ENCODE peak calls at places on chromosomes 3 and 15, in ten cellular contexts. X, K, M, H, I, V, T, U, J and E are unnamed samples.

GRCh38 chr3:134610455-134611385 is 40.1 kb downstream of the KY start:
- DNase-seq in X (no peak), K (no peak), M (no peak), H (no peak), I (no peak), V (no peak), T (no peak), U (no peak), J (no peak), E (no peak)

GRCh38 chr15:26864664-26865191 is 2.1 kb upstream of the GABRA5 start:
- DNase-seq in X (no peak), K (peak; percentile 60), M (no peak), H (peak; percentile 62), I (peak; percentile 4), V (no peak), T (peak; percentile 58), U (no peak), J (no peak), E (no peak)

GRCh38 chr3:5275529-5275928 is 88.0 kb downstream of the EDEM1 start:
- DNase-seq in X (no peak), K (no peak), M (no peak), H (peak; percentile 11), I (peak; percentile 72), V (no peak), T (no peak), U (no peak), J (no peak), E (no peak)

GRCh38 chr3:177603137-177603603 is 405.9 kb upstream of the TBL1XR1 start:
- DNase-seq in X (no peak), K (peak; percentile 46), M (no peak), H (peak; percentile 24), I (no peak), V (no peak), T (peak; percentile 62), U (no peak), J (peak; percentile 90), E (no peak)

GRCh38 chr3:150202696-150203095 is 205.4 kb upstream of the TSC22D2 start:
- DNase-seq in X (no peak), K (no peak), M (no peak), H (no peak), I (no peak), V (no peak), T (no peak), U (no peak), J (no peak), E (no peak)

GRCh38 chr15:33746203-33746602 is 222.1 kb upstream of the CHRM5 start:
- DNase-seq in X (no peak), K (no peak), M (no peak), H (no peak), I (no peak), V (no peak), T (no peak), U (no peak), J (no peak), E (no peak)

GRCh38 chr3:17078885-17079465 is 194.2 kb downstream of the PLCL2 start:
- DNase-seq in X (no peak), K (no peak), M (no peak), H (no peak), I (no peak), V (no peak), T (no peak), U (no peak), J (no peak), E (no peak)

GRCh38 chr3:169964176-169964575 is 2.4 kb upstream of the SEC62 start:
- DNase-seq in X (no peak), K (no peak), M (no peak), H (peak; percentile 42), I (no peak), V (no peak), T (no peak), U (no peak), J (no peak), E (no peak)

GRCh38 chr3:45223889-45224730 is 2.0 kb downstream of the TMEM158 start:
- DNase-seq in X (no peak), K (peak; percentile 34), M (no peak), H (peak; percentile 46), I (no peak), V (no peak), T (peak; percentile 67), U (no peak), J (no peak), E (no peak)

GRCh38 chr3:135760581-135760980 is 204.9 kb upstream of the PPP2R3A start:
- DNase-seq in X (no peak), K (no peak), M (no peak), H (no peak), I (no peak), V (no peak), T (no peak), U (no peak), J (no peak), E (no peak)

GRCh38 chr15:58229297-58229768 is 91.2 kb downstream of the AQP9 start:
- DNase-seq in X (no peak), K (no peak), M (no peak), H (no peak), I (no peak), V (no peak), T (no peak), U (no peak), J (no peak), E (no peak)

GRCh38 chr3:163722421-163722820 is 1355.9 kb downstream of the SI start:
- DNase-seq in X (no peak), K (no peak), M (no peak), H (no peak), I (no peak), V (no peak), T (no peak), U (no peak), J (peak; percentile 49), E (no peak)

GRCh38 chr15:57865294-57865693 is 158.8 kb downstream of the POLR2M start:
- DNase-seq in X (no peak), K (peak; percentile 2), M (no peak), H (peak; percentile 28), I (no peak), V (no peak), T (no peak), U (no peak), J (no peak), E (no peak)

GRCh38 chr3:32973982-32974381 is 22.5 kb downstream of the CCR4 start:
- DNase-seq in X (no peak), K (no peak), M (peak; percentile 29), H (peak; percentile 17), I (no peak), V (no peak), T (peak; percentile 23), U (no peak), J (no peak), E (no peak)

GRCh38 chr3:157065201-157065600 is 94.7 kb downstream of the CCNL1 start:
- DNase-seq in X (no peak), K (no peak), M (no peak), H (no peak), I (no peak), V (no peak), T (no peak), U (no peak), J (no peak), E (no peak)
- TF ChIP-seq CTCF in X (no peak), K (no peak), M (no peak), H (no peak), I (no peak), V (no peak), T (no peak), U (no peak), J (no peak), E (no peak)

DNA sequence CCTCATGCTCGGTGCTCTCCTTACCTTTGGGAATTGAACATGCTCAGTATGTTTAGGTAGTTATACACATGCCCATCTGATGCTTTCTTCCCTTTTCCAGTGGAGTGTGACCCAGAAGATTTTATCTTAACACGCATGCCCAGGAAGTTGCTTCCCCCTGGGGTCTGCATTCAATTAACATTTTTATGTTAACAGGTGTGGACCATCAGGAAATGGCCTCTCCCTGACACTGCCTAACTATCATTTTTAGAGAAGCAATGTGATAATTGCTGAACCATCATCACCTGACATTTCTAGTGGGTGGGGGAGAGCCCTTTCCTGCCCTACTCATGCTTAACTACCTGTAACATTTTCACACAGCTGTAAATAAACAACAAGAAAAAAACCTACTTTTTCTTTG is 55.1 kb upstream of the TGFBR2 start:
- DNase-seq in X (no peak), K (no peak), M (no peak), H (no peak), I (no peak), V (no peak), T (no peak), U (no peak), J (peak; percentile 10), E (no peak)
- H3K4me3 ChIP-seq in X (no peak overlapping the region), K (no peak overlapping the region), M (no peak overlapping the region), H (no peak overlapping the region), I (no peak overlapping the region), V (no peak overlapping the region), T (no peak overlapping the region), U (no peak overlapping the region), J (no peak overlapping the region), E (no peak overlapping the region)

GRCh38 chr3:8997151-8997550 is 33.9 kb upstream of the RAD18 start:
- DNase-seq in X (no peak), K (no peak), M (no peak), H (no peak), I (no peak), V (no peak), T (no peak), U (no peak), J (no peak), E (no peak)

GRCh38 chr3:9000041-9000440 is 36.8 kb upstream of the RAD18 start:
- DNase-seq in X (no peak), K (no peak), M (no peak), H (no peak), I (no peak), V (no peak), T (no peak), U (no peak), J (no peak), E (no peak)

GRCh38 chr3:8996216-8996615 is 32.9 kb upstream of the RAD18 start:
- DNase-seq in X (no peak), K (no peak), M (no peak), H (no peak), I (no peak), V (no peak), T (no peak), U (no peak), J (no peak), E (no peak)

GRCh38 chr3:8994226-8994625 is 31.0 kb upstream of the RAD18 start:
- DNase-seq in X (no peak), K (no peak), M (no peak), H (no peak), I (no peak), V (no peak), T (no peak), U (no peak), J (no peak), E (no peak)

GRCh38 chr3:8996681-8997121 is 33.4 kb upstream of the RAD18 start:
- DNase-seq in X (no peak), K (no peak), M (peak; percentile 11), H (peak; percentile 43), I (peak; percentile 41), V (peak; percentile 53), T (peak; percentile 52), U (peak; percentile 51), J (no peak), E (no peak)
- TF ChIP-seq CTCF in X (no peak), K (no peak), M (peak; percentile 46), H (peak; percentile 27), I (peak; percentile 61), V (peak; percentile 8), T (peak; percentile 52), U (peak; percentile 52), J (no peak), E (no peak)

DNA sequence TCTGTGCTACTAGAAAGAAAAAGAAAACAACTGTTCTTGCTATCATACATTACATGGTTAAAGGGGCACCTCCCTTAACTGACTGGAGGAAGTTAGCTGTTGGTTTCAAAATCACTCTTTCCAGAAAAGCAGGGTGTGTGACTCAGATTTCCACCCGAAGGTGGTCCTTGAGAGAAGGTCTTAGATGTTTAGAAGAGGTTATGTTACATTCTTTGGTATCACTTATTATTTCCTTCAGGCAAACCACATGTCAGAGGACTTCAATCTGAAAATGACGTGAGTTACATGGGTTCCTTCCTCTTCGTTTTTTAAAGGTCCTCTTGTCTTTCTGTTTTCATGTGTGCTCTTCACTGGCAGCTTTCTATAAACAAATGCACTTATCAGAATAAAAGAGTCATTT is 307.9 kb upstream of the CBLB start:
- DNase-seq in X (no peak), K (peak; percentile 26), M (no peak), H (peak; percentile 21), I (no peak), V (no peak), T (peak; percentile 32), U (no peak), J (no peak), E (no peak)
- H3K4me3 ChIP-seq in X (peak overlapping the region; percentile 11), K (no peak overlapping the region), M (peak overlapping the region; percentile 14), H (no peak overlapping the region), I (no peak overlapping the region), V (peak overlapping the region; percentile 27), T (no peak overlapping the region), U (no peak overlapping the region), J (no peak overlapping the region), E (no peak overlapping the region)